ENCODE peak calls at places on chromosomes 6 and 20, in eight cellular contexts. X, U, P, A, C, O, N and Y are unnamed samples.

GRCh38 chr20:5065489-5066383 is 54.0 kb downstream of the PCNA start:
- DNase-seq in A (peak), U (no peak), N (no peak), C (no peak), P (no peak), X (no peak), O (peak), Y (peak)

GRCh38 chr6:31619805-31620585 is 520 bp upstream of the PRRC2A start:
- DNase-seq in U (peak), P (peak), C (peak), O (peak), N (peak), A (peak), X (peak), Y (peak)

GRCh38 chr6:37725967-37726366 is 28.3 kb upstream of the MDGA1 start:
- DNase-seq in A (peak), U (no peak), N (no peak), P (no peak), X (no peak), O (peak), C (no peak), Y (peak)

GRCh38 chr20:44648579-44648978 is 2.9 kb downstream of the ADA start:
- DNase-seq in C (no peak), X (no peak), N (no peak), P (no peak), O (no peak), U (no peak), A (no peak), Y (no peak)

GRCh38 chr20:18645196-18645745 is 57.4 kb downstream of the DTD1 start:
- DNase-seq in N (no peak), C (no peak), O (no peak), P (no peak), A (no peak), X (no peak), U (no peak), Y (no peak)

GRCh38 chr6:49300443-49300842 is 162.6 kb downstream of the MMUT start:
- DNase-seq in A (no peak), O (no peak), P (no peak), U (no peak), X (no peak), C (no peak), N (no peak), Y (no peak)

GRCh38 chr6:41712651-41713103 is 22.7 kb downstream of the TFEB start:
- DNase-seq in P (no peak), C (no peak), U (no peak), A (peak), X (peak), O (peak), N (no peak), Y (peak)

GRCh38 chr20:23212482-23212881 is 126.4 kb upstream of the CD93 start:
- DNase-seq in N (no peak), U (no peak), X (no peak), P (peak), O (no peak), C (no peak), A (no peak), Y (no peak)

GRCh38 chr20:7392551-7392950 is 547.7 kb downstream of the HAO1 start:
- DNase-seq in O (no peak), X (no peak), A (no peak), U (no peak), P (peak), C (no peak), N (no peak), Y (no peak)

GRCh38 chr6:161169690-161170089 is 104.2 kb downstream of the AGPAT4 start:
- DNase-seq in X (no peak), C (no peak), O (no peak), N (no peak), P (no peak), U (no peak), A (peak), Y (peak)

GRCh38 chr20:41501376-41501775 is 116.8 kb downstream of the CHD6 start:
- DNase-seq in C (no peak), U (no peak), A (no peak), N (no peak), O (no peak), P (no peak), X (no peak), Y (no peak)

GRCh38 chr6:130913119-130913518 is 85.9 kb downstream of the SMLR1 start:
- DNase-seq in X (no peak), N (no peak), O (no peak), C (no peak), U (no peak), P (no peak), A (no peak), Y (no peak)

GRCh38 chr6:19713411-19713810 is 123.8 kb upstream of the ID4 start:
- DNase-seq in A (no peak), U (no peak), P (no peak), C (no peak), O (no peak), N (no peak), X (no peak), Y (no peak)

GRCh38 chr6:131831392-131831791 is 23.6 kb downstream of the ENPP1 start:
- DNase-seq in A (no peak), N (no peak), C (no peak), X (no peak), P (no peak), U (no peak), O (no peak), Y (peak)

GRCh38 chr6:104332407-104332806 is 527.3 kb downstream of the HACE1 start:
- DNase-seq in U (no peak), A (no peak), N (no peak), X (no peak), O (no peak), C (no peak), P (no peak), Y (no peak)

GRCh38 chr6:105135907-105136432 is 43.8 kb downstream of the POPDC3 start:
- DNase-seq in P (no peak), X (no peak), N (no peak), O (no peak), A (no peak), U (no peak), C (no peak), Y (no peak)

GRCh38 chr6:31821301-31822037 is 6.1 kb upstream of the HSPA1B start:
- DNase-seq in X (peak), O (peak), U (no peak), C (peak), P (peak), N (peak), A (peak), Y (no peak)

GRCh38 chr6:35730745-35731413 is 6.0 kb upstream of the ARMC12 start:
- DNase-seq in X (no peak), U (no peak), P (no peak), A (no peak), C (no peak), N (no peak), O (no peak), Y (no peak)

GRCh38 chr6:71383891-71384489 is 95.4 kb downstream of the OGFRL1 start:
- DNase-seq in N (no peak), A (no peak), O (no peak), P (no peak), X (no peak), U (no peak), C (no peak), Y (peak)

GRCh38 chr20:24708411-24709295 is 239.2 kb downstream of the SYNDIG1 start:
- DNase-seq in X (no peak), U (no peak), C (no peak), O (no peak), A (no peak), N (no peak), P (no peak), Y (no peak)

GRCh38 chr6:10154251-10154650 is 260.6 kb downstream of the TFAP2A start:
- DNase-seq in C (no peak), U (no peak), P (no peak), O (no peak), N (no peak), X (no peak), A (no peak), Y (no peak)

GRCh38 chr6:42971746-42972327 is 7.1 kb downstream of the PEX6 start:
- DNase-seq in N (no peak), U (no peak), A (no peak), O (no peak), P (no peak), C (no peak), X (no peak), Y (no peak)

GRCh38 chr6:130760006-130760405 is 67.2 kb upstream of the SMLR1 start:
- DNase-seq in N (no peak), O (no peak), A (no peak), P (no peak), C (no peak), X (no peak), U (no peak), Y (peak)

GRCh38 chr20:38229376-38230252 is 30.9 kb downstream of the KIAA1755 start:
- DNase-seq in O (no peak), A (no peak), N (no peak), C (no peak), P (no peak), X (no peak), U (no peak), Y (no peak)

GRCh38 chr20:1935696-1936366 is 40.6 kb downstream of the SIRPA start:
- DNase-seq in A (peak), O (no peak), P (no peak), N (no peak), X (peak), C (no peak), U (no peak), Y (no peak)

GRCh38 chr6:16731503-16732018 is 29.7 kb downstream of the ATXN1 start:
- DNase-seq in U (no peak), P (no peak), A (no peak), C (no peak), N (peak), X (no peak), O (no peak), Y (no peak)

GRCh38 chr20:48538058-48538825 is 289.6 kb downstream of the PREX1 start:
- DNase-seq in U (no peak), O (peak), N (no peak), P (no peak), A (peak), X (no peak), C (no peak), Y (peak)

GRCh38 chr6:34319471-34319885 is 70.7 kb upstream of the SMIM29 start:
- DNase-seq in C (no peak), X (no peak), P (no peak), U (no peak), N (no peak), A (no peak), O (no peak), Y (no peak)